ENCODE peak calls at places on chromosomes 6 and 20, in nine cellular contexts. X, Q, T, N, P, F, U, Y and D are unnamed samples.

GRCh38 chr6:26520088-26520839 is 17.9 kb upstream of the HMGN4 start:
- DNase-seq in T (no peak), N (no peak), F (no peak), U (no peak), P (peak; percentile 48), Y (no peak), X (peak; percentile 70), Q (no peak), D (no peak)

GRCh38 chr6:82461536-82461935 is 97.9 kb downstream of the TPBG start:
- DNase-seq in N (no peak), T (no peak), Q (no peak), X (no peak), Y (no peak), P (no peak), F (no peak), U (no peak), D (no peak)

GRCh38 chr6:48560408-48560807 is 449.4 kb upstream of the PTCHD4 start:
- DNase-seq in P (no peak), F (peak; percentile 22), Q (no peak), X (no peak), U (no peak), N (no peak), Y (no peak), T (no peak), D (no peak)

GRCh38 chr6:157721431-157722229 is 101.4 kb upstream of the SNX9 start:
- DNase-seq in T (no peak), Y (no peak), N (no peak), X (no peak), Q (no peak), P (no peak), F (no peak), U (no peak), D (no peak)

GRCh38 chr20:52943185-52943841 is 28.8 kb upstream of the TSHZ2 start:
- DNase-seq in P (no peak), Q (no peak), X (no peak), Y (no peak), F (no peak), T (no peak), N (no peak), U (no peak), D (no peak)

GRCh38 chr20:61933951-61934715 is 131.5 kb downstream of the TAF4 start:
- DNase-seq in F (no peak), T (peak; percentile 62), Y (no peak), N (no peak), U (peak; percentile 10), P (no peak), X (no peak), Q (peak; percentile 16), D (peak; percentile 25)

GRCh38 chr20:3731944-3732326 is 550 bp upstream of the HSPA12B start:
- DNase-seq in N (no peak), U (no peak), T (peak; percentile 62), P (no peak), F (no peak), Y (no peak), X (peak; percentile 26), Q (no peak), D (no peak)

GRCh38 chr20:17822039-17822438 is 122.3 kb downstream of the BANF2 start:
- DNase-seq in X (peak; percentile 58), Y (peak; percentile 87), Q (no peak), F (peak; percentile 72), U (no peak), P (no peak), T (no peak), N (no peak), D (no peak)

GRCh38 chr6:118284736-118285360 is 263.2 kb upstream of the PLN start:
- DNase-seq in P (no peak), U (no peak), N (no peak), Q (no peak), F (peak; percentile 52), Y (no peak), T (no peak), X (no peak), D (no peak)

GRCh38 chr6:42417641-42418112 is 34.0 kb downstream of the TRERF1 start:
- DNase-seq in U (no peak), F (no peak), N (no peak), T (peak; percentile 66), P (no peak), Q (no peak), X (no peak), Y (no peak), D (no peak)

GRCh38 chr20:33064572-33065287 is 11.0 kb downstream of the BPIFB3 start:
- DNase-seq in F (no peak), T (peak; percentile 35), P (no peak), N (no peak), U (no peak), X (no peak), Q (no peak), Y (no peak), D (no peak)

GRCh38 chr6:4167833-4168232 is 32.5 kb upstream of the ECI2 start:
- DNase-seq in X (no peak), T (no peak), Q (no peak), Y (no peak), F (no peak), P (no peak), N (no peak), U (no peak), D (no peak)

GRCh38 chr6:9789201-9789600 is 625.7 kb downstream of the TFAP2A start:
- DNase-seq in Y (no peak), F (peak; percentile 66), N (no peak), X (no peak), U (no peak), Q (no peak), P (no peak), T (no peak), D (no peak)

GRCh38 chr6:158939255-158940170 is 60.5 kb downstream of the RSPH3 start:
- DNase-seq in T (peak; percentile 84), P (peak; percentile 40), U (no peak), Q (no peak), N (no peak), Y (no peak), X (no peak), F (no peak), D (no peak)

GRCh38 chr20:21090738-21091120 is 15.4 kb downstream of the LINC00237 start:
- DNase-seq in Q (no peak), U (no peak), Y (no peak), F (no peak), P (no peak), N (no peak), X (no peak), T (no peak), D (no peak)

GRCh38 chr20:4916991-4917881 is 84.1 kb downstream of the SLC23A2 start:
- DNase-seq in X (no peak), Y (peak; percentile 15), Q (no peak), N (peak; percentile 59), T (no peak), P (no peak), U (no peak), F (peak; percentile 10), D (no peak)

GRCh38 chr6:154606457-154606856 is 96.0 kb upstream of the CNKSR3 start:
- DNase-seq in X (no peak), T (no peak), N (no peak), Y (no peak), U (no peak), P (peak; percentile 24), Q (no peak), F (no peak), D (no peak)

GRCh38 chr6:131062245-131063027 is 609 bp downstream of the EPB41L2 start:
- DNase-seq in Y (peak; percentile 43), U (no peak), X (peak; percentile 50), F (no peak), P (no peak), Q (peak; percentile 67), N (no peak), T (no peak), D (peak; percentile 47)

GRCh38 chr6:93786474-93787330 is 367.3 kb upstream of the EPHA7 start:
- DNase-seq in X (no peak), Q (no peak), P (no peak), T (no peak), Y (no peak), N (no peak), F (no peak), U (no peak), D (no peak)
- H3K27ac ChIP-seq in X (no peak overlapping the region), Q (no peak overlapping the region), P (no peak overlapping the region), T (no peak overlapping the region), Y (no peak overlapping the region), N (no peak overlapping the region), F (no peak overlapping the region), U (no peak overlapping the region), D (no peak overlapping the region)

GRCh38 chr20:35724321-35725230 is 17.5 kb downstream of the RBM39 start:
- DNase-seq in X (no peak), F (no peak), T (no peak), P (no peak), U (no peak), Y (no peak), Q (no peak), N (no peak), D (no peak)
- TF ChIP-seq POLR2A in X (no peak), F (no peak), T (no peak), P (no peak), U (no peak), Y (no peak), Q (no peak), N (no peak), D (no peak)

DNA sequence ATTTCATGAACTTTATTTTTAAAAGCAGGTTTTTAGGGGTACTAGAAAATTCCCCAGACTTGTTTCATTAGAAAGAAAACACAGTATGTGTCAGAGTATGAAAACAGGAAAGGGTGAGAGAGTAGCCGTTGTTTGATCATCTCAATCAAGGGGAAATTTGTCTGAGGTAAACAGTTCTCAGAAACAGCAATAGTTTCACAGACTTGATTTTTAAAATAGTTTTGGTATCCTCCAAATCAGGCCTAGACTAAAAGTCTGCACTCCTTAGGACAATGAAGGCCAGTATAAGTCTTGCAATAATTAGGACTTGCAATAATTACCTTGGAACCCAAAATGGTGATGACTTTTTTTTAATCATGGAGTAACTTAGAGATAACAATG is 176.6 kb upstream of the TAB2 start:
- DNase-seq in P (no peak), T (no peak), U (no peak), F (no peak), X (no peak), Q (no peak), Y (no peak), N (no peak), D (no peak)
- H3K27ac ChIP-seq in P (peak overlapping the region; percentile 60), T (peak overlapping the region; percentile 68), U (no peak overlapping the region), F (no peak overlapping the region), X (no peak overlapping the region), Q (no peak overlapping the region), Y (no peak overlapping the region), N (no peak overlapping the region), D (no peak overlapping the region)

DNA sequence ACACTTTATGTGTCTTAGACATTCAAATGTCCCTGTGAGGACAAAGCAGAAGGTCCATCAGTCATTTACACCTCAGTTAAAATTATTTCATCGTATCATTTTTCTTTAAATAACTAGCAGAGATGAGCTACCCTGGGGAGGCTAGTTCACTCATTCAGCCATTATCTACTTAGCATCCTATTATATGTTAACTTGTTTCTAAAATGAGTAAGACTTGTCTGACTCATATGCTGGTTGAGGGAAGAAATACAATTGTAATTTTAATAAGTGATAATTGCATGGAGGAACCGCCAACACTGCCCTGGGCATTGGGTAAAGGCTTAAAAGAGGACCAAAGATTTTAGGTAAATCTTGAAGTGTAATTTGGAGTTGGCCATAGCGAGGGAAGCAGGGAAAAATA is 12.4 kb upstream of the PTPRK start:
- DNase-seq in P (no peak), N (no peak), U (no peak), Y (no peak), T (no peak), F (peak; percentile 55), X (no peak), Q (no peak), D (no peak)
- TF ChIP-seq POLR2A in P (no peak), N (no peak), U (no peak), Y (no peak), T (no peak), F (no peak), X (no peak), Q (no peak), D (no peak)